ENCODE peak calls at places on chromosomes 16 and 17, in six cellular contexts. B is suprapubic skin, A is SK-N-SH, P is AG04450, F is neural progenitor cell, N is aorta. T is an unnamed sample.
A peak's percentile ranks its signal among the peaks of the same experiment; 100 is the strongest.

GRCh38 chr17:1231456-1231855 is 38.8 kb upstream of the BHLHA9 start:
- DNase-seq in B (no peak), A (no peak), P (no peak), F (no peak), N (peak; percentile 79), T (no peak)

GRCh38 chr16:77833906-77834599 is 45.7 kb downstream of the VAT1L start:
- DNase-seq in B (no peak), A (no peak), P (peak; percentile 54), F (peak; percentile 65), N (no peak), T (no peak)

GRCh38 chr16:89193021-89193575 is 7.2 kb downstream of the SLC22A31 start:
- DNase-seq in B (no peak), A (peak; percentile 87), P (no peak), F (peak; percentile 63), N (peak; percentile 85), T (peak; percentile 48)

GRCh38 chr17:39628655-39629493 is 2.1 kb downstream of the PPP1R1B start:
- DNase-seq in B (no peak), A (no peak), P (no peak), F (no peak), N (no peak), T (no peak)

GRCh38 chr17:49508061-49508865 is 13.2 kb downstream of the NGFR start:
- DNase-seq in B (no peak), A (peak; percentile 59), P (no peak), F (peak; percentile 72), N (peak; percentile 42), T (no peak)

GRCh38 chr17:15409721-15410247 is 57.6 kb downstream of the CDRT4 start:
- DNase-seq in B (no peak), A (no peak), P (peak; percentile 93), F (no peak), N (peak; percentile 72), T (no peak)

GRCh38 chr16:86887416-86887815 is 309.1 kb downstream of the FOXL1 start:
- DNase-seq in B (no peak), A (no peak), P (no peak), F (no peak), N (no peak), T (no peak)

GRCh38 chr16:21276090-21276489 is 2.0 kb downstream of the CRYM start:
- DNase-seq in B (no peak), A (no peak), P (no peak), F (no peak), N (no peak), T (no peak)

GRCh38 chr17:47615766-47616424 is 33.8 kb upstream of the KPNB1 start:
- DNase-seq in B (no peak), A (peak; percentile 60), P (no peak), F (peak; percentile 69), N (no peak), T (peak; percentile 67)

GRCh38 chr17:57534863-57535651 is 210.0 kb downstream of the CCDC182 start:
- DNase-seq in B (no peak), A (peak; percentile 71), P (no peak), F (no peak), N (no peak), T (no peak)

GRCh38 chr16:7713244-7713643 is 380.6 kb downstream of the RBFOX1 start:
- DNase-seq in B (no peak), A (no peak), P (no peak), F (no peak), N (no peak), T (no peak)

GRCh38 chr16:89123831-89124100 is 30.1 kb downstream of the ACSF3 start:
- DNase-seq in B (no peak), A (no peak), P (no peak), F (no peak), N (no peak), T (no peak)

GRCh38 chr16:26645629-26646028 is 421.1 kb upstream of the C16orf82 start:
- DNase-seq in B (no peak), A (peak; percentile 9), P (no peak), F (peak; percentile 80), N (no peak), T (peak; percentile 6)

GRCh38 chr16:12157510-12158093 is 181.1 kb downstream of the SNX29 start:
- DNase-seq in B (no peak), A (no peak), P (no peak), F (no peak), N (no peak), T (no peak)

GRCh38 chr16:26863971-26864370 is 202.8 kb upstream of the C16orf82 start:
- DNase-seq in B (no peak), A (no peak), P (no peak), F (no peak), N (no peak), T (no peak)

GRCh38 chr17:12349297-12349696 is 316.4 kb upstream of the MYOCD start:
- DNase-seq in B (no peak), A (no peak), P (no peak), F (no peak), N (no peak), T (no peak)

GRCh38 chr16:75138636-75139035 is 9.7 kb upstream of the ZFP1 start:
- DNase-seq in B (no peak), A (no peak), P (no peak), F (no peak), N (no peak), T (peak; percentile 8)

GRCh38 chr16:75062135-75062943 is 54.2 kb downstream of the LDHD start:
- DNase-seq in B (no peak), A (no peak), P (no peak), F (no peak), N (no peak), T (no peak)

GRCh38 chr17:12979826-12980500 is 37.9 kb downstream of the ELAC2 start:
- DNase-seq in B (no peak), A (no peak), P (no peak), F (no peak), N (no peak), T (no peak)

GRCh38 chr16:84955427-84955826 is 55.9 kb downstream of the ZDHHC7 start:
- DNase-seq in B (no peak), A (no peak), P (no peak), F (no peak), N (no peak), T (no peak)

GRCh38 chr17:58336456-58337094 is 8.0 kb upstream of the TSPOAP1 start:
- DNase-seq in B (no peak), A (peak; percentile 44), P (no peak), F (no peak), N (no peak), T (no peak)

GRCh38 chr17:82297804-82298537 is 19.4 kb downstream of the CD7 start:
- DNase-seq in B (peak; percentile 97), A (peak; percentile 90), P (peak; percentile 74), F (no peak), N (peak; percentile 94), T (peak; percentile 94)

GRCh38 chr16:75250089-75250808 is 1.2 kb downstream of the BCAR1 start:
- DNase-seq in B (no peak), A (no peak), P (no peak), F (no peak), N (peak; percentile 56), T (no peak)

GRCh38 chr17:50155115-50155819 is 4.8 kb upstream of the PPP1R9B start:
- DNase-seq in B (no peak), A (no peak), P (no peak), F (no peak), N (peak; percentile 78), T (no peak)

GRCh38 chr17:43658890-43659289 is 2.8 kb downstream of the MEOX1 start:
- DNase-seq in B (no peak), A (no peak), P (no peak), F (no peak), N (no peak), T (no peak)

GRCh38 chr16:27378871-27379580 is 22.9 kb upstream of the IL21R start:
- DNase-seq in B (no peak), A (no peak), P (no peak), F (no peak), N (no peak), T (peak; percentile 65)

GRCh38 chr17:50319630-50320029 is 26.3 kb upstream of the XYLT2 start:
- DNase-seq in B (no peak), A (no peak), P (no peak), F (no peak), N (no peak), T (no peak)

GRCh38 chr16:4795181-4795827 is at the start of gene SMIM22:
- DNase-seq in B (no peak), A (peak; percentile 65), P (no peak), F (no peak), N (no peak), T (no peak)
- H3K4me3 ChIP-seq in B (peak within 1 kb of the TSS; percentile 16), A (no peak within 1 kb of the TSS), P (no peak within 1 kb of the TSS), F (no peak within 1 kb of the TSS), N (no peak within 1 kb of the TSS), T (no peak within 1 kb of the TSS)

GRCh38 chr17:80594666-80595269 is 50.1 kb downstream of the RPTOR start:
- DNase-seq in B (no peak), A (no peak), P (no peak), F (no peak), N (no peak), T (no peak)
- H3K4me3 ChIP-seq in B (no peak overlapping the region), A (no peak overlapping the region), P (no peak overlapping the region), F (no peak overlapping the region), N (no peak overlapping the region), T (no peak overlapping the region)

DNA sequence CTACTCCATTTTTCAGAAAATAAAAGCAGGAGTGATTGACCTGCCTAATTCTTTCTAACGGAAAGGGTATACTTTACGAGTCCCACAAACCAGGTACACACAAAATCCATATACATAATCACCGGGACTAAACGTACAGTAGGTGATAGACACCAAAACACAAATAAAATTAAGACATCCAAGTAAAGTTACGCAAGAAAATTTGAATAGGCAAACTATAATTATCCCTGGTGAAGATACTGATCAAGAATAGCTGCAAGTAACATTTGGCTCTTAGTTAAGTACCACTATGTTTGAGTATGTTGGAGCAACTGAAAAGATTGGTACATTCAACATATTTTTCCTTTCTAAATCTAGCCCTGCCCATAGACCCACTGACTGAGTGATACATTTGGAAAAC is 1.7 kb downstream of the HELZ start:
- DNase-seq in B (no peak), A (no peak), P (no peak), F (no peak), N (no peak), T (no peak)
- H3K4me3 ChIP-seq in B (peak overlapping the region; percentile 94), A (peak overlapping the region; percentile 92), P (peak overlapping the region; percentile 82), F (peak overlapping the region; percentile 96), N (no peak overlapping the region), T (peak overlapping the region; percentile 90)

GRCh38 chr17:5047446-5047845 is 12.2 kb upstream of the SLC52A1 start:
- DNase-seq in B (no peak), A (no peak), P (no peak), F (no peak), N (no peak), T (no peak)

GRCh38 chr17:5050281-5050680 is 15.1 kb upstream of the SLC52A1 start:
- DNase-seq in B (no peak), A (no peak), P (no peak), F (no peak), N (no peak), T (no peak)

GRCh38 chr17:5045496-5045895 is 10.3 kb upstream of the SLC52A1 start:
- DNase-seq in B (no peak), A (no peak), P (no peak), F (no peak), N (no peak), T (no peak)

GRCh38 chr17:5044630-5045029 is 9.4 kb upstream of the SLC52A1 start:
- DNase-seq in B (no peak), A (no peak), P (no peak), F (no peak), N (no peak), T (no peak)

DNA sequence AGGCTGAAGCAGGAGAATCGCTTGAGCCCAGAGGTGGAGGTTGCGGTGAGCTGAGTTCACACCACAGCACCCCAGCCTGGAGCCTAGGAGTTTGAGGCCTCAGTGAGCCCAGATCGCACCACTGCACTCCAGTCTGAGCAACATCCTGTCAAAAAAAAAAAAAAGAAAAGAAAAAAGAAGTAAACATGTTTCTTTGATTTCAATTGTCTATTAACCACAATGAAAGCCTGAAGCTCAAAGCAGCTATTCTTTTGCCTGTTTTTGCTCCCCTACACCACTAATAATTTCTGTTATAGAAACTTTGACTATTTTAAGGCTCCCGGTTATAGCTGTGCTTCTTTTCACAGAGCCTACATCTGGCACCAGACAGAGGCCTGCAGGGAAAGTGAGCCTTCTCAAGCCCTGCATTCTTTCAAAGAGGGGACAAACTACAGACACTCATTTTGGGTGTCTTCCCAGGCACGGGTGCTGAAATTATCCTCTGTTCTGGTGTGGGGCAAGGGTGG is 14.1 kb upstream of the SLC52A1 start:
- DNase-seq in B (no peak), A (no peak), P (no peak), F (no peak), N (no peak), T (peak; percentile 51)
- H3K4me3 ChIP-seq in B (no peak overlapping the region), A (no peak overlapping the region), P (no peak overlapping the region), F (no peak overlapping the region), N (no peak overlapping the region), T (peak overlapping the region; percentile 69)